ENCODE peak calls at places on chromosome 17, in nine cellular contexts. One of them, this sample, is unnamed. For H3K36me3, the result is how much of the 10 kb centered on the place peaks cover.

GRCh38 chr17:47850692-47851573 is at the start of gene SP6:
- DNase-seq in testis: peak
- DNase-seq in upper lobe of right lung: peak
- DNase-seq in esophagus squamous epithelium: no peak
- DNase-seq in psoas muscle: peak
- DNase-seq in adrenal gland: peak
- DNase-seq in mesenchymal stem cell: peak
- DNase-seq in effector memory CD4-positive, alpha-beta T cell: peak
- DNase-seq in Peyer's patch: peak
- DNase-seq in this sample: peak

GRCh38 chr17:72699566-72699965 is 392.9 kb downstream of the SLC39A11 start:
- DNase-seq in psoas muscle: no peak
- DNase-seq in Peyer's patch: no peak
- DNase-seq in esophagus squamous epithelium: no peak
- DNase-seq in upper lobe of right lung: no peak
- DNase-seq in adrenal gland: no peak
- DNase-seq in testis: peak
- DNase-seq in effector memory CD4-positive, alpha-beta T cell: no peak
- DNase-seq in mesenchymal stem cell: no peak
- DNase-seq in this sample: no peak

GRCh38 chr17:27577884-27578717 is 52.9 kb upstream of the LGALS9 start:
- DNase-seq in psoas muscle: peak
- DNase-seq in mesenchymal stem cell: peak
- DNase-seq in esophagus squamous epithelium: no peak
- DNase-seq in adrenal gland: peak
- DNase-seq in effector memory CD4-positive, alpha-beta T cell: no peak
- DNase-seq in Peyer's patch: no peak
- DNase-seq in testis: peak
- DNase-seq in upper lobe of right lung: no peak
- DNase-seq in this sample: no peak

GRCh38 chr17:39208893-39209292 is 8.8 kb downstream of the RPL19 start:
- DNase-seq in mesenchymal stem cell: no peak
- DNase-seq in effector memory CD4-positive, alpha-beta T cell: no peak
- DNase-seq in testis: no peak
- DNase-seq in psoas muscle: no peak
- DNase-seq in upper lobe of right lung: peak
- DNase-seq in Peyer's patch: peak
- DNase-seq in adrenal gland: no peak
- DNase-seq in esophagus squamous epithelium: no peak
- DNase-seq in this sample: no peak

GRCh38 chr17:34409352-34409751 is 46.3 kb upstream of the CCL1 start:
- DNase-seq in adrenal gland: no peak
- DNase-seq in esophagus squamous epithelium: no peak
- DNase-seq in testis: no peak
- DNase-seq in effector memory CD4-positive, alpha-beta T cell: no peak
- DNase-seq in upper lobe of right lung: no peak
- DNase-seq in mesenchymal stem cell: no peak
- DNase-seq in psoas muscle: no peak
- DNase-seq in Peyer's patch: no peak
- DNase-seq in this sample: no peak

GRCh38 chr17:11871773-11872172 is 125.5 kb downstream of the ZNF18 start:
- DNase-seq in testis: peak
- DNase-seq in Peyer's patch: no peak
- DNase-seq in upper lobe of right lung: no peak
- DNase-seq in mesenchymal stem cell: no peak
- DNase-seq in psoas muscle: no peak
- DNase-seq in esophagus squamous epithelium: no peak
- DNase-seq in adrenal gland: no peak
- DNase-seq in effector memory CD4-positive, alpha-beta T cell: no peak
- DNase-seq in this sample: no peak

GRCh38 chr17:17132746-17133145 is 73.4 kb downstream of the PLD6 start:
- DNase-seq in adrenal gland: no peak
- DNase-seq in upper lobe of right lung: no peak
- DNase-seq in testis: no peak
- DNase-seq in esophagus squamous epithelium: no peak
- DNase-seq in effector memory CD4-positive, alpha-beta T cell: no peak
- DNase-seq in psoas muscle: peak
- DNase-seq in Peyer's patch: no peak
- DNase-seq in mesenchymal stem cell: no peak
- DNase-seq in this sample: no peak

GRCh38 chr17:57970706-57971105 is 15.5 kb upstream of the CUEDC1 start:
- DNase-seq in adrenal gland: no peak
- DNase-seq in testis: no peak
- DNase-seq in mesenchymal stem cell: no peak
- DNase-seq in effector memory CD4-positive, alpha-beta T cell: no peak
- DNase-seq in esophagus squamous epithelium: no peak
- DNase-seq in Peyer's patch: no peak
- DNase-seq in upper lobe of right lung: no peak
- DNase-seq in psoas muscle: no peak
- DNase-seq in this sample: no peak

GRCh38 chr17:80377798-80378197 is 37.2 kb upstream of the ENDOV start:
- DNase-seq in testis: no peak
- DNase-seq in upper lobe of right lung: no peak
- DNase-seq in effector memory CD4-positive, alpha-beta T cell: no peak
- DNase-seq in psoas muscle: no peak
- DNase-seq in adrenal gland: no peak
- DNase-seq in Peyer's patch: no peak
- DNase-seq in mesenchymal stem cell: no peak
- DNase-seq in esophagus squamous epithelium: no peak
- DNase-seq in this sample: no peak
- H3K36me3 ChIP-seq in testis: under half
- H3K36me3 ChIP-seq in upper lobe of right lung: half or more
- H3K36me3 ChIP-seq in effector memory CD4-positive, alpha-beta T cell: half or more
- H3K36me3 ChIP-seq in psoas muscle: under half
- H3K36me3 ChIP-seq in adrenal gland: half or more
- H3K36me3 ChIP-seq in Peyer's patch: under half
- H3K36me3 ChIP-seq in mesenchymal stem cell: half or more
- H3K36me3 ChIP-seq in esophagus squamous epithelium: under half
- H3K36me3 ChIP-seq in this sample: half or more

DNA sequence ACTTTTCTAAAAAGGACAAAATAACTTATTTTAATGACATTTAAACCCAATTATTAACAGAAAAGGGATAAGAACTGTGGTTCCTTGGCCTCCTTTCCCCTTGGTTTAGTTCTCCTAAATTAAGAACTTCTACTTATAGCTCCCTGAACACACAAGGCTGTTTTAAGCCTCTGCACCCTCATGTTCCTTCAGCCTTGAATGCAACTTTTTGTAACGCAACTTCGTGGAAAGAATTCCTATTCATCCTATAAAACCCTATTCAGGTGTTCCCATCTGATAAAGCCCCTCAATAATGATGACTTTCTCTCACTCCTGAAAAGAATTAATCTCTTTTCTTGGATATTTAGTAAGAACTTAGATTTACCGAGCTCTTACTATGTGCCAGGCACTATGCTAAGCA is 6.3 kb downstream of the STAT3 start:
- DNase-seq in testis: no peak
- DNase-seq in Peyer's patch: no peak
- DNase-seq in upper lobe of right lung: no peak
- DNase-seq in psoas muscle: no peak
- DNase-seq in esophagus squamous epithelium: no peak
- DNase-seq in effector memory CD4-positive, alpha-beta T cell: no peak
- DNase-seq in adrenal gland: no peak
- DNase-seq in mesenchymal stem cell: no peak
- DNase-seq in this sample: no peak
- H3K27ac ChIP-seq in testis: peak
- H3K27ac ChIP-seq in Peyer's patch: no peak
- H3K27ac ChIP-seq in upper lobe of right lung: no peak
- H3K27ac ChIP-seq in psoas muscle: peak
- H3K27ac ChIP-seq in esophagus squamous epithelium: peak
- H3K27ac ChIP-seq in effector memory CD4-positive, alpha-beta T cell: no peak
- H3K27ac ChIP-seq in adrenal gland: peak
- H3K27ac ChIP-seq in mesenchymal stem cell: no peak
- H3K27ac ChIP-seq in this sample: no peak

DNA sequence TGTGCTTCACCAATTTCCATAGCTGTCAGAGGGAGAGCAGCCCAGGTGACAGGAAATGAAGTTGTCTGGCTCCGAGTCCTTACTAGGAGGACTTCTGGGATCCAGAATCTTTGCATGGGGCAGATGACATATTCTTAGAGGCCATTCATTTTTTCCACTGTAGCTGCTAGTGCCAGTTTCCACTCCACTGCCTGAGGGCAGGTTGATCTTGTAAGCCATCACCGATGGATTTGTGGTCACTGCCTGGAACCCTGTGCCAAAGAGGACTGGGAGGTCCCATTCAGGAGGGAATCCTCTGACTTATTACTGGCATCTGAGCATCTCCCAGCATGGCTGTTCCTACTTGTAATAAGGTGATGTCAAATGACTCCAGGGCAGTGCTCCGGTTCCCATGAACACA is 144.1 kb upstream of the KCNJ18 start:
- DNase-seq in adrenal gland: no peak
- DNase-seq in testis: no peak
- DNase-seq in mesenchymal stem cell: peak
- DNase-seq in upper lobe of right lung: no peak
- DNase-seq in effector memory CD4-positive, alpha-beta T cell: no peak
- DNase-seq in psoas muscle: no peak
- DNase-seq in esophagus squamous epithelium: no peak
- DNase-seq in Peyer's patch: no peak
- DNase-seq in this sample: no peak
- H3K4me3 ChIP-seq in adrenal gland: no peak
- H3K4me3 ChIP-seq in testis: no peak
- H3K4me3 ChIP-seq in mesenchymal stem cell: no peak
- H3K4me3 ChIP-seq in upper lobe of right lung: no peak
- H3K4me3 ChIP-seq in effector memory CD4-positive, alpha-beta T cell: no peak
- H3K4me3 ChIP-seq in psoas muscle: no peak
- H3K4me3 ChIP-seq in esophagus squamous epithelium: no peak
- H3K4me3 ChIP-seq in Peyer's patch: no peak
- H3K4me3 ChIP-seq in this sample: no peak

GRCh38 chr17:75819723-75820410 is 24.3 kb downstream of the UNC13D start:
- DNase-seq in adrenal gland: peak
- DNase-seq in testis: no peak
- DNase-seq in effector memory CD4-positive, alpha-beta T cell: no peak
- DNase-seq in esophagus squamous epithelium: no peak
- DNase-seq in psoas muscle: no peak
- DNase-seq in mesenchymal stem cell: no peak
- DNase-seq in Peyer's patch: no peak
- DNase-seq in upper lobe of right lung: no peak
- DNase-seq in this sample: no peak

GRCh38 chr17:75820411-75821080 is 23.7 kb downstream of the UNC13D start:
- DNase-seq in esophagus squamous epithelium: no peak
- DNase-seq in testis: no peak
- DNase-seq in mesenchymal stem cell: no peak
- DNase-seq in upper lobe of right lung: no peak
- DNase-seq in Peyer's patch: no peak
- DNase-seq in effector memory CD4-positive, alpha-beta T cell: no peak
- DNase-seq in psoas muscle: no peak
- DNase-seq in adrenal gland: no peak
- DNase-seq in this sample: no peak

GRCh38 chr17:75822119-75822799 is 21.9 kb downstream of the UNC13D start:
- DNase-seq in mesenchymal stem cell: no peak
- DNase-seq in psoas muscle: no peak
- DNase-seq in esophagus squamous epithelium: no peak
- DNase-seq in testis: peak
- DNase-seq in Peyer's patch: peak
- DNase-seq in adrenal gland: peak
- DNase-seq in upper lobe of right lung: no peak
- DNase-seq in effector memory CD4-positive, alpha-beta T cell: no peak
- DNase-seq in this sample: peak

GRCh38 chr17:75822800-75823166 is 21.4 kb downstream of the UNC13D start:
- DNase-seq in adrenal gland: no peak
- DNase-seq in Peyer's patch: no peak
- DNase-seq in psoas muscle: no peak
- DNase-seq in mesenchymal stem cell: no peak
- DNase-seq in esophagus squamous epithelium: no peak
- DNase-seq in upper lobe of right lung: no peak
- DNase-seq in testis: no peak
- DNase-seq in effector memory CD4-positive, alpha-beta T cell: no peak
- DNase-seq in this sample: no peak

DNA sequence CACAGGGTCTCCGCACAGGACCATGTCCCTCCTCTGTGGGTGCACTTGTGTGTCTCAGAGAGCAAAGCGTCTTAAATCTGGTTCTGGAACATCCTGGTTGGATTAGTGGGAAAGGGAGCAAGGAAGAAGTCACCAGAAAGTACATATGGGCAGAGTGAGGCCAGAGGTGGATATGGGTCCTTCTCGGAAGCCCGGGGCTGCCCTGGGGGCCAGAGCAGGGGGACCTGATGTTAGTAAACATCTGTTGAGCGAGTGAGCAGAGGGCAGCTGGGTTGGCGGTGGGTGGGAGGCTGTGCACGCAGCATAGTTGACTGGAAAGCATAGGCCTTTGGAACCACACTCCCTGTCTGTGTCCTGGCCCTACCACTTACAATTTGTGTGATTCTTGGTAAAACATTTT is 22.7 kb downstream of the UNC13D start:
- DNase-seq in psoas muscle: no peak
- DNase-seq in Peyer's patch: no peak
- DNase-seq in adrenal gland: no peak
- DNase-seq in testis: no peak
- DNase-seq in esophagus squamous epithelium: no peak
- DNase-seq in effector memory CD4-positive, alpha-beta T cell: no peak
- DNase-seq in upper lobe of right lung: no peak
- DNase-seq in mesenchymal stem cell: no peak
- DNase-seq in this sample: no peak
- H3K36me3 ChIP-seq in psoas muscle: under half
- H3K36me3 ChIP-seq in Peyer's patch: under half
- H3K36me3 ChIP-seq in adrenal gland: half or more
- H3K36me3 ChIP-seq in testis: under half
- H3K36me3 ChIP-seq in esophagus squamous epithelium: half or more
- H3K36me3 ChIP-seq in effector memory CD4-positive, alpha-beta T cell: half or more
- H3K36me3 ChIP-seq in upper lobe of right lung: half or more
- H3K36me3 ChIP-seq in mesenchymal stem cell: half or more
- H3K36me3 ChIP-seq in this sample: under half

DNA sequence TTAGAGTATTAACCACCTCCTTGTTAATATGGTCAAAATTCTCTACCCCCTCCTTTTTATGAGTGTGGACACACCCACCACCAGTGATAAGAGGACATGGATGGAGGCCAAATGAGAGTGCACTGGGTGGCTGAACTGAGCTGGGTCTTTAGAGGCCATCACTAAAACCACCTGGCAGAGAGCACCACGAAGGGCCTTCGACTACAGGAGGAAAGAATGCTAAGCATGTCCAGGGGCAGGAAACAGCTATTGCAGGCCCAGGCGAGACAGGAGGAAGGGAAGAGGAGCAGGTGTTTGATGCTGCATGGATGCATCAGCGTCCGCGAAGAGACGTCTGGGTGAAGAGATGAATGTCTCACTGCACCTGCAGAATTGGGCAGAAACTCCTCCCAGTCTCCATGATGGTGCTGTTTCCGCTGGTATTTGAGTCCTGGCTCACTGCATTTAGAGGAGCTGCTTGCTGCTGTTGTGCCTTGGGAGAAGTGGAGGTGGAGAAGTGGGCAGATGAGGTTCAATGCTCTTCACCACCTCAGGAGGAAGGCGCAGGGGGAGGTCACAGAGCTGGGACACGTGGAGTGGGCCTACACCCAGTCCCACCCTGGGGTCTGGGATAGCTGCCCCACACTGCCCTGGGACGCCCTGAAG is 33.2 kb downstream of the SPHK1 start:
- DNase-seq in adrenal gland: no peak
- DNase-seq in effector memory CD4-positive, alpha-beta T cell: no peak
- DNase-seq in Peyer's patch: no peak
- DNase-seq in upper lobe of right lung: peak
- DNase-seq in psoas muscle: no peak
- DNase-seq in testis: no peak
- DNase-seq in mesenchymal stem cell: no peak
- DNase-seq in esophagus squamous epithelium: no peak
- DNase-seq in this sample: no peak
- H3K27ac ChIP-seq in adrenal gland: no peak
- H3K27ac ChIP-seq in effector memory CD4-positive, alpha-beta T cell: no peak
- H3K27ac ChIP-seq in Peyer's patch: no peak
- H3K27ac ChIP-seq in upper lobe of right lung: no peak
- H3K27ac ChIP-seq in psoas muscle: peak
- H3K27ac ChIP-seq in testis: no peak
- H3K27ac ChIP-seq in mesenchymal stem cell: no peak
- H3K27ac ChIP-seq in esophagus squamous epithelium: no peak
- H3K27ac ChIP-seq in this sample: no peak

This sample was measured in CD4-positive, alpha-beta memory T cell.